ENCODE peak calls at places on chromosomes 2 and 18, in eight cellular contexts. Y, C, U, V, B, A, O and K are unnamed samples.

GRCh38 chr2:112003585-112003984 is 51.5 kb upstream of the TMEM87B start:
- DNase-seq in Y (no peak), C (no peak), U (no peak), V (no peak), B (no peak), A (no peak), O (no peak), K (peak; percentile 28)

GRCh38 chr18:34972765-34973414 is 68.3 kb upstream of the MAPRE2 start:
- DNase-seq in Y (no peak), C (no peak), U (no peak), V (no peak), B (no peak), A (no peak), O (no peak), K (no peak)

GRCh38 chr18:42446195-42446594 is 491.2 kb downstream of the PIK3C3 start:
- DNase-seq in Y (no peak), C (peak; percentile 44), U (peak; percentile 92), V (peak; percentile 93), B (peak; percentile 94), A (peak; percentile 52), O (no peak), K (no peak)

GRCh38 chr2:230358305-230358704 is 31.3 kb downstream of the SP140L start:
- DNase-seq in Y (no peak), C (peak; percentile 25), U (peak; percentile 36), V (peak; percentile 52), B (no peak), A (peak; percentile 30), O (no peak), K (no peak)

GRCh38 chr2:165825041-165825440 is 31.0 kb upstream of the GALNT3 start:
- DNase-seq in Y (peak; percentile 34), C (peak; percentile 50), U (peak; percentile 69), V (peak; percentile 34), B (no peak), A (peak; percentile 11), O (peak; percentile 71), K (peak; percentile 32)

GRCh38 chr2:197620113-197620512 is 55.3 kb downstream of the RFTN2 start:
- DNase-seq in Y (no peak), C (peak; percentile 26), U (no peak), V (no peak), B (no peak), A (no peak), O (no peak), K (no peak)

GRCh38 chr2:20396356-20397000 is 45.8 kb upstream of the PUM2 start:
- DNase-seq in Y (no peak), C (no peak), U (no peak), V (no peak), B (no peak), A (no peak), O (no peak), K (no peak)

GRCh38 chr2:204808494-204808893 is 263.2 kb downstream of the PARD3B start:
- DNase-seq in Y (no peak), C (no peak), U (no peak), V (no peak), B (no peak), A (no peak), O (no peak), K (no peak)

GRCh38 chr2:196849895-196850294 is 40.7 kb upstream of the C2orf66 start:
- DNase-seq in Y (no peak), C (peak; percentile 65), U (peak; percentile 43), V (peak; percentile 57), B (peak; percentile 14), A (peak; percentile 42), O (no peak), K (no peak)

GRCh38 chr2:86038291-86039081 is 67.2 kb downstream of the POLR1A start:
- DNase-seq in Y (no peak), C (no peak), U (peak; percentile 71), V (peak; percentile 73), B (no peak), A (peak; percentile 86), O (no peak), K (peak; percentile 74)

GRCh38 chr18:9488535-9488934 is 13.2 kb downstream of the RALBP1 start:
- DNase-seq in Y (no peak), C (no peak), U (no peak), V (no peak), B (no peak), A (no peak), O (no peak), K (no peak)

GRCh38 chr18:79169958-79170555 is 100.9 kb downstream of the ATP9B start:
- DNase-seq in Y (no peak), C (peak; percentile 53), U (no peak), V (peak; percentile 15), B (peak; percentile 10), A (peak; percentile 37), O (no peak), K (no peak)

GRCh38 chr2:161384864-161385263 is 31.2 kb upstream of the TBR1 start:
- DNase-seq in Y (no peak), C (no peak), U (no peak), V (no peak), B (no peak), A (no peak), O (no peak), K (no peak)

GRCh38 chr18:40159141-40160017 is 1795.7 kb upstream of the PIK3C3 start:
- DNase-seq in Y (peak; percentile 29), C (peak; percentile 70), U (peak; percentile 61), V (no peak), B (peak; percentile 35), A (peak; percentile 21), O (peak; percentile 59), K (no peak)